ENCODE peak calls at places on chromosomes 16 and 17, in four cellular contexts. V, Q, J and D are unnamed samples.

GRCh38 chr17:79075433-79075805 is 795 bp downstream of the ENGASE start:
- DNase-seq in V (no peak), Q (no peak), J (no peak), D (no peak)

GRCh38 chr17:17582372-17582771 is 9.1 kb downstream of the PEMT start:
- DNase-seq in V (no peak), Q (no peak), J (peak), D (no peak)

GRCh38 chr16:64092284-64092683 is 1029.6 kb downstream of the CDH11 start:
- DNase-seq in V (no peak), Q (no peak), J (no peak), D (peak)

GRCh38 chr17:33990943-33991706 is 264.0 kb upstream of the CCL2 start:
- DNase-seq in V (no peak), Q (no peak), J (no peak), D (no peak)

GRCh38 chr17:879546-879945 is 97.4 kb downstream of the MRM3 start:
- DNase-seq in V (peak), Q (peak), J (peak), D (peak)

GRCh38 chr17:40561871-40562611 is 3.2 kb downstream of the CCR7 start:
- DNase-seq in V (no peak), Q (peak), J (no peak), D (peak)

GRCh38 chr17:41975099-41976083 is 8.8 kb downstream of the CNP start:
- DNase-seq in V (no peak), Q (no peak), J (no peak), D (no peak)

GRCh38 chr16:78706637-78707036 is 607.2 kb downstream of the WWOX start:
- DNase-seq in V (no peak), Q (no peak), J (peak), D (no peak)

GRCh38 chr16:67028555-67029248 is at the start of gene CBFB:
- DNase-seq in V (peak), Q (peak), J (peak), D (peak)

GRCh38 chr17:50856431-50856830 is 9.7 kb downstream of the TOB1 start:
- DNase-seq in V (no peak), Q (no peak), J (no peak), D (no peak)

GRCh38 chr16:64469351-64469750 is 652.5 kb downstream of the CDH11 start:
- DNase-seq in V (no peak), Q (no peak), J (no peak), D (no peak)

GRCh38 chr17:31907342-31907975 is 6.0 kb upstream of the UTP6 start:
- DNase-seq in V (no peak), Q (no peak), J (no peak), D (no peak)

GRCh38 chr17:56260421-56260820 is 107.1 kb downstream of the ANKFN1 start:
- DNase-seq in V (no peak), Q (no peak), J (no peak), D (no peak)

GRCh38 chr17:1482686-1483445 is 9.6 kb downstream of the MYO1C start:
- DNase-seq in V (no peak), Q (no peak), J (no peak), D (no peak)

GRCh38 chr16:49179714-49180330 is 101.8 kb downstream of the CBLN1 start:
- DNase-seq in V (no peak), Q (no peak), J (no peak), D (no peak)

GRCh38 chr17:67256075-67256732 is 11.2 kb upstream of the HELZ start:
- DNase-seq in V (no peak), Q (no peak), J (no peak), D (no peak)

GRCh38 chr17:32777436-32777835 is 99.5 kb downstream of the MYO1D start:
- DNase-seq in V (no peak), Q (no peak), J (no peak), D (peak)

GRCh38 chr16:47019563-47019962 is 46.1 kb upstream of the DNAJA2 start:
- DNase-seq in V (no peak), Q (no peak), J (no peak), D (peak)

GRCh38 chr17:69757794-69758430 is 317.1 kb upstream of the KCNJ16 start:
- DNase-seq in V (no peak), Q (no peak), J (no peak), D (no peak)

GRCh38 chr16:49939495-49939894 is 83.6 kb upstream of the ZNF423 start:
- DNase-seq in V (no peak), Q (no peak), J (no peak), D (no peak)

GRCh38 chr17:20987511-20987910 is 55.3 kb downstream of the USP22 start:
- DNase-seq in V (no peak), Q (no peak), J (no peak), D (no peak)

GRCh38 chr17:82315703-82316358 is 1.6 kb downstream of the CD7 start:
- DNase-seq in V (no peak), Q (no peak), J (no peak), D (no peak)

GRCh38 chr16:12092347-12092882 is 115.9 kb downstream of the SNX29 start:
- DNase-seq in V (no peak), Q (no peak), J (peak), D (peak)

GRCh38 chr16:72475688-72476087 is 303.7 kb upstream of the PMFBP1 start:
- DNase-seq in V (no peak), Q (no peak), J (no peak), D (no peak)

GRCh38 chr17:50946223-50946890 is 80.2 kb upstream of the TOB1 start:
- DNase-seq in V (no peak), Q (no peak), J (no peak), D (no peak)

GRCh38 chr16:15682105-15682570 is 32.1 kb downstream of the NDE1 start:
- DNase-seq in V (peak), Q (no peak), J (peak), D (peak)

GRCh38 chr17:35749560-35750412 is 3.3 kb downstream of the GAS2L2 start:
- DNase-seq in V (peak), Q (no peak), J (no peak), D (no peak)

GRCh38 chr17:41116292-41116691 is 1.9 kb downstream of the KRTAP4-11 start:
- DNase-seq in V (no peak), Q (no peak), J (no peak), D (no peak)

GRCh38 chr16:22757202-22757601 is 56.8 kb upstream of the HS3ST2 start:
- DNase-seq in V (no peak), Q (no peak), J (no peak), D (no peak)

GRCh38 chr17:68468334-68468733 is 11.0 kb upstream of the WIPI1 start:
- DNase-seq in V (no peak), Q (no peak), J (no peak), D (no peak)

GRCh38 chr16:87671221-87671620 is 68.9 kb downstream of the JPH3 start:
- DNase-seq in V (no peak), Q (no peak), J (no peak), D (no peak)

DNA sequence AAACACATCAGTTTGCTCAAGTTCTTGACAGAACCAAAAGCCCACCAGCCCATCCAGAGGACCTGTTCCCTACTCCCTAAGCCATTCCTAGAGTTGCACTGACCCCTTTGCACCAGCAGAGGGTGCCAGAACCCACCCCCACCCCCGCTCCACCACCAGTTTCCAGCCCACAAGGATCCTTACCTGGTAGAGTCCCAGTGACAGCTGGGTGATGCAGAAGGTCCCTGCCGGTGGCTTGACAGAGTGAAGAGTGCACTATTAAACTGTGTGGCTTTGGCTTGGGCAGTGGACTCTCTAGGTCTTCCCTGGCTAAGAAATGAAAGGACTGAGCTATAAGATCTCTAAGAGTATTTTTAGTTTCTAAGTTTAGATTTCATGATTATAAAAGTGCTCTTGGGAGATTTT is 73.3 kb upstream of the MTMR4 start:
- DNase-seq in V (peak), Q (no peak), J (peak), D (peak)
- TF ChIP-seq POLR2AphosphoS2 in V (no peak), Q (no peak), J (no peak), D (no peak)

DNA sequence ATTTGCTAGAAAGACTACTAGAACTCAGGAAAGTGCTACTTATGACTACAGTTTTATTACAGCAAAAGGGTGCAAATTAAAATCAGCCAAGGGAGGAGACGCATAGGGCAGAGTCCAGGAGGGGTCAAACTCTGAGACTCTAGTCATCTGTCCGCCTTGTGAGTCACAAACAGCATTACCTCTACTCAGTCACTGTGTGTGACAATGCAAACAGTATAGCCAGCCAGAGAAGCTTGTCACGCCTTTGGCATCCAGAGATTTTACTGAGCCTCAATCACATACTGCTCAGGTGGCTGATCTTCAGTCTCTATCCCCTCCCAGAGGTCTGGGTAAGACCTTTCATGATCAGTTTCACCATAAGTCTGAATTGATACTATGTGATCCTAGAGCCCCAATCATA is 49.0 kb upstream of the CLEC19A start:
- DNase-seq in V (no peak), Q (no peak), J (peak), D (peak)
- TF ChIP-seq JUNB in V (no peak), Q (no peak), J (no peak), D (peak)

GRCh38 chr16:4055748-4056147 is 60.5 kb downstream of the ADCY9 start:
- DNase-seq in V (no peak), Q (no peak), J (no peak), D (no peak)

GRCh38 chr16:4053663-4054479 is 62.4 kb downstream of the ADCY9 start:
- DNase-seq in V (no peak), Q (no peak), J (no peak), D (no peak)

GRCh38 chr16:4052096-4052495 is 64.1 kb downstream of the ADCY9 start:
- DNase-seq in V (no peak), Q (no peak), J (no peak), D (no peak)

GRCh38 chr16:4051591-4051990 is 64.7 kb downstream of the ADCY9 start:
- DNase-seq in V (no peak), Q (no peak), J (no peak), D (no peak)

DNA sequence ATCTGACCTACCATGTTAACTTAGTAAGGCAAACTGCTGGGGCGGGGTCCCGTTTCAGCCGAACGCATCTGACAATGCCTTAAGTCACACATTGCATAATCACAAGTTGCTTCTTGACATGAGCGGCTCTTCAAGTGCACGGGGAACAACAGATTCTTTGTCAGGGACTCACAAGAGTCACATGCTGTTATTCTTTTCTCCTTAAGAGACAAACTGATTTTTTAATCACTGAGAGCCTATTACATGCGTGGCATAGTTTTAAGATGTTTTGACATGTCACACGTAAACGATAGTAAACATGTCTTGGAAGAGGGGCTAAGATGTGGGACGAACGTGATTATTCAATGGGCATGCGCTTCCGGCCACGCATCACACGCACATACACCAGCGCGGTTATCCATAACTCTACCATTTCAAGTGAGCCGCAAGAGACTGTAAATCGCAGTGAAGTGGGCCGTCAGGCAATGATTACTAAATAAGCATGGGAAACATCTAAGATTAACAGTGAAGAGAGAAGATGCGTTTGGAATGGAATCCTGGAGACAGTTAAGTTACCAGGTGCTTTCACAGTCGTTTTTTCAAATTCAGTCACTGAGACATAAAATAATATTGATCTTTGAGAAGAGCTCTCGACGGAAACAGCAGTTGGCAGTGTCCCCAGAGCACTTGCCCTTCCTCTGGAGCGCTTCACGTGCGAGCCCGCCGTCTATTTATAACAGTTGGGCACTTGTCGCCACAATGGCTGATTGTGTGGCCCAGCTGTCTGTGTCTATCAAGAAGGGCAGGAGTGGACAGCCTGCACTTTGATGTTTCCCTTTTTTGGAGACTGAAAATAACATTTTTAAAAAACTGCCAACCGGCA is 63.2 kb downstream of the ADCY9 start:
- DNase-seq in V (no peak), Q (no peak), J (no peak), D (no peak)
- TF ChIP-seq POLR2AphosphoS2 in V (no peak), Q (no peak), J (no peak), D (no peak)

DNA sequence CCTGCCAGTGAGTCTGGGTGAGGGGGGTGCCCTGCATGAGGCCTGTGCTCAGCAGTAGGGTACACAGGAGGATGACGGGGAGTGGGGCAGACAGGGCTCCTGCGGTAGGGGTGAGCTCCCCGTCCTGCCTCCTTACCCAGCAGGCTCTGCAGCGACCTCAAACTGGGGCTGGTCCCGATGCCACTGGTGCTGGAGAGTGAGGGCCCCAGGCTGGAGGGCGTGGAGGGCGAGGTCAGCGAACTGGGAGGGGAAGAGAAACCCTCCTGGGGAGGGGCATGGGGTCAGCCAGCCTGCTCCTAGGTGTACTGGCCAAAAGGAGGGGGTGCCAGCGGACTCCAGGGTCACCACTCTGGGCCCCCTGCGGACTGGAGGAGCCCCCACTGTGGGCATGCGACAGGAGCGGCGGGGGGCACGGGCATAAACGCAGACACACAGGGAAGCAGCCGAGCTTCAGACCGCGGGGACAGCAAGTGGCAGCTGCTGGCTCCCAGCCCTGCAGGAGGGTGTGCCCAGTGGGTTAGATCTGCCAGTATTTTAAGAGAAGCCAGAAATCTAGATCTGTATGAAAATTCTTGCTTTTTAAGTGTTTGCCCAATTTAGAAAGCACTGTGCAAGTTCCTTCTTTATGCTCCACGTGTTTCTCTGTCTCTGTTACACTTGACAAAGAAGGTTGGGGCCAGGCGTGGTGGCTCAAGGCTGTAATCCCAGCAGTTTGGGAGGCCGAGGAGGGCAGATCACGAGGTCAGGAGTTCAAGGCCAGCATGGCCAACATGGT is 9.0 kb upstream of the VASN start:
- DNase-seq in V (no peak), Q (no peak), J (no peak), D (no peak)
- TF ChIP-seq JUNB in V (no peak), Q (no peak), J (no peak), D (no peak)

DNA sequence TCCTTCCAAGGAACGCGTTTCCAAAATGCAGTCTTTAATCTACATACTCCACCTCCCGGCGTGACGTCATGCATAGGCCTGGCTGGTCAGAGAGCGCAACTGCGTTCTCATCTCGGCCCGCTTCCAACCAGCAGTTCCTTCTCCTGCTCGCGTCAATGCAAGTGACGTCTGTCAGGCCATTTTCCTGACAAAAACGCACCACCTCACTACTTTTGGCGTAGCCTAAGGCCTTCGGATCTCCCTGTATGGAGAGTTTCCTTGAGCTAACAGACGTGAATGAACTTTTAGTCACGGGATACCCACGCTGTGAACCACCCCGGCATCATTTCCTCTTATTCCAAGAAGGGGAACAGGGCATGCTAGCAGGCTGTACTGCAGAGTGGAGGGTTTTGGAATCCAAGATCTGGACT is 25.0 kb downstream of the TEX14 start:
- DNase-seq in V (peak), Q (no peak), J (no peak), D (peak)
- TF ChIP-seq POLR2AphosphoS2 in V (no peak), Q (no peak), J (no peak), D (no peak)

GRCh38 chr17:74147966-74148365 is 55.5 kb upstream of the RPL38 start:
- DNase-seq in V (no peak), Q (no peak), J (no peak), D (no peak)

GRCh38 chr17:74148901-74149596 is 54.4 kb upstream of the RPL38 start:
- DNase-seq in V (no peak), Q (no peak), J (no peak), D (no peak)

GRCh38 chr17:74148446-74148845 is 55.0 kb upstream of the RPL38 start:
- DNase-seq in V (no peak), Q (no peak), J (no peak), D (no peak)

GRCh38 chr17:74145756-74146155 is 57.7 kb upstream of the RPL38 start:
- DNase-seq in V (no peak), Q (no peak), J (no peak), D (no peak)

GRCh38 chr17:74147436-74147835 is 56.0 kb upstream of the RPL38 start:
- DNase-seq in V (no peak), Q (no peak), J (no peak), D (no peak)
- TF ChIP-seq JUNB in V (no peak), Q (no peak), J (no peak), D (no peak)